ENCODE peak calls at places on chromosomes 16 and 17, in ten cellular contexts. N is epithelial cell of proximal tubule, T is ascending aorta, R is cardiac fibroblast, A is Calu3, D is suprapubic skin, P is heart left ventricle, W is stomach, B is endothelial cell of umbilical vein, V is left lung. Z is an unnamed sample.

GRCh38 chr17:56297142-56297541 is 143.9 kb downstream of the ANKFN1 start:
- DNase-seq in N (no peak), T (no peak), R (no peak), A (no peak), D (no peak), P (no peak), W (no peak), B (peak), V (no peak), Z (no peak)

GRCh38 chr17:64331946-64332493 is 58.6 kb downstream of the PECAM1 start:
- DNase-seq in N (no peak), T (peak), R (peak), A (no peak), D (no peak), P (peak), W (no peak), B (peak), V (peak), Z (no peak)

GRCh38 chr17:82604532-82604931 is 43.7 kb downstream of the WDR45B start:
- DNase-seq in N (no peak), T (no peak), R (no peak), A (no peak), D (no peak), P (peak), W (no peak), B (no peak), V (no peak), Z (no peak)

GRCh38 chr16:14024300-14024699 is 46.8 kb upstream of the MRTFB start:
- DNase-seq in N (no peak), T (no peak), R (peak), A (no peak), D (no peak), P (no peak), W (no peak), B (peak), V (no peak), Z (no peak)

GRCh38 chr17:46264456-46265198 is 30.3 kb upstream of the LRRC37A start:
- DNase-seq in N (no peak), T (no peak), R (peak), A (peak), D (no peak), P (no peak), W (no peak), B (no peak), V (no peak), Z (no peak)

GRCh38 chr16:73268311-73268997 is 220.5 kb upstream of the ZFHX3 start:
- DNase-seq in N (no peak), T (no peak), R (peak), A (no peak), D (no peak), P (no peak), W (no peak), B (no peak), V (no peak), Z (no peak)

GRCh38 chr17:64502809-64503208 is 3.3 kb downstream of the DDX5 start:
- DNase-seq in N (no peak), T (no peak), R (no peak), A (no peak), D (no peak), P (no peak), W (no peak), B (no peak), V (no peak), Z (no peak)

GRCh38 chr16:11422381-11423314 is 77.4 kb downstream of the RMI2 start:
- DNase-seq in N (no peak), T (no peak), R (no peak), A (no peak), D (no peak), P (no peak), W (no peak), B (no peak), V (no peak), Z (no peak)

GRCh38 chr17:44655983-44656700 is at the start of gene MEIOC:
- DNase-seq in N (no peak), T (no peak), R (peak), A (peak), D (no peak), P (no peak), W (no peak), B (peak), V (no peak), Z (no peak)

DNA sequence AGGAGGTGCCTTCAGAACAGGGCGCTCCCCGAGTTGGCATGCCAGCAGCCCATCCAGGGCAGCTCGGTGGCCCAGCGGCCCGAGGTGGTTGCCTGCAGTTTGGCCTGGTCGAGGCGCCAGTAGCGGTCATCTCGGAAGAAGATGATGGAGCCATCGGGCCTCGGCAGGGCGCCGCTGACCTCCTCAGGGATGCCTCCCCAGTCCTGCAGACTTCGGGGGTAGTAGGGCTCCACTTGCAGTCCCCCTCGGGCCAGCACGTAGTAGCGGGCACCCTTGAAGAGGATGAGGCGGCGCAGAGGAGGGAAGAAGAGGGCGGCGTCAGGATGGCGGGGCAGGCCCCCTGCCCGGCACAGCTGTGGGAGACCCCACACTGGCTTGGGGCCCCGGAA is 5.8 kb downstream of the C17orf50 start:
- DNase-seq in N (no peak), T (no peak), R (no peak), A (no peak), D (no peak), P (no peak), W (no peak), B (no peak), V (no peak), Z (no peak)
- TF ChIP-seq CTCF in N (no peak), T (no peak), R (no peak), A (no peak), D (no peak), P (no peak), W (no peak), B (no peak), V (no peak), Z (no peak)

DNA sequence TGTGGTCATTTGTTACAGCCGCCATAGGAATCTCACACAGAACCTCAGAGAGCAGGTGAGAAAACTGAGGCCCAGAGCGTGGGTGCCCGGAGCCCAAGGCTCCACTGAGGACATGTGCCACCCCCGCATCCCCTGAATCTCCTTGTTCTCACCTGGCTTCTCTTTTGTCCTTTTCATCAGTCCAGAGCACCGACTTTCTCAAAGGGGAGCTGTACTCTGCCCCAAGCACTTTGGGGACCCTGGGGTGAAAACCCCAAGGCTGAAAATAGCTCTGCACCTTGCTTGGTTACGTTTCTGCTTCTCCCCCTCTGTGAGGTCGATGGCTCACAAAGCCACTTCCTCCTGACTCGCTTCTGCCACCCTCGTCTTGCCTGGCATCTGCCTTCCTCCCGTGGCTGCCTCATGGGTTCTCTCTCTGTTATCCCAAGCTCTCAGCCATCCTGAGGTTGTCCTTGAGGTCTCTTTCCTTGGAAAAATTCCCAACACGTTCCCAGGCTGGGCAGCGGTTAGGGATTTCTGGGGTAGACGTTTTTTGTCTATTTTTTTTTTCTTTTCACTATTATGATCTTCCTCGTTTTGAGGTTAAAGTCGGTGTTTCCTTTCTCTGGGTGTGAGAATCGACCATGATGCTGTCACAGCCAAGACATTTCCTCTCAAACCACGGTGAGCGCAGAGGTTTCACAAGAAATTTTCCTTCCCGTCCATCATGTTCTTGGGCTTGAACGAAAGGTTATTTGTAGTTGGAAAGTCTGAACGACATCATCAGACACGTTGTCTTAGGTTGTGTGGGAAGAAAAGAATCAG is 37.2 kb downstream of the IRF8 start:
- DNase-seq in N (no peak), T (no peak), R (no peak), A (no peak), D (no peak), P (no peak), W (no peak), B (no peak), V (no peak), Z (no peak)
- TF ChIP-seq CTCF in N (no peak), T (no peak), R (no peak), A (no peak), D (no peak), P (no peak), W (no peak), B (no peak), V (no peak), Z (no peak)

GRCh38 chr16:51967566-51967965 is 579.4 kb downstream of the TOX3 start:
- DNase-seq in N (no peak), T (no peak), R (no peak), A (no peak), D (no peak), P (no peak), W (no peak), B (no peak), V (no peak), Z (no peak)

GRCh38 chr16:51968756-51969155 is 578.2 kb downstream of the TOX3 start:
- DNase-seq in N (no peak), T (no peak), R (no peak), A (no peak), D (no peak), P (no peak), W (no peak), B (no peak), V (no peak), Z (no peak)

DNA sequence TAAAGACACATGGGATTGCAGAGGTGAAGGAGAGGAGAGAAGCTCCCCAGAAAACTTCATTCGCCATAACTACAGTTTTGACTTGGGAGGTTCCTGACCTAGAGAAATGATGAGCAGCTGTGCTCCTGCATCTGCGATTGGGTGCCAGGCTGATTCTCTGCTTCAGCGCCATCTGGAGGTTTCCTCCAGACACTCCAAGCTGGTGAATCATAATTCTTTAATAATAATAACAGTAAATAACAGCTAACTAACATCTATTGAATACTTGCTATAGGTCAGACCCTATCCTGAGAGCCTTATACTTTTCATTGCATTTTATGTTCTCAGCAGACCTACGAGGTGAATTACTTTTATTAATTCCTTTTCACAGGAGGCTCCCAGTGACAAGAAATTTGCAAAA is 575.8 kb downstream of the TOX3 start:
- DNase-seq in N (no peak), T (no peak), R (peak), A (peak), D (no peak), P (no peak), W (peak), B (no peak), V (no peak), Z (no peak)
- TF ChIP-seq CTCF in N (peak), T (no peak), R (peak), A (peak), D (no peak), P (no peak), W (no peak), B (no peak), V (no peak), Z (no peak)

GRCh38 chr17:7133424-7133823 is 18.8 kb upstream of the ASGR2 start:
- DNase-seq in N (no peak), T (peak), R (peak), A (no peak), D (no peak), P (peak), W (no peak), B (peak), V (peak), Z (no peak)
- TF ChIP-seq CTCF in N (no peak), T (no peak), R (peak), A (no peak), D (peak), P (no peak), W (no peak), B (peak), V (peak), Z (no peak)

Z was measured in mesothelial cell of epicardium.